ENCODE peak calls at places on chromosomes 3 and 15, in seven cellular contexts. One of them, this sample, is unnamed.

GRCh38 chr15:100879461-100880138 is at the start of gene ALDH1A3:
- DNase-seq in progenitor cell of endocrine pancreas: no peak
- DNase-seq in foreskin fibroblast: peak
- DNase-seq in LHCN-M2: no peak
- DNase-seq in T-helper 9 cell: no peak
- DNase-seq in GOT3: no peak
- DNase-seq in NCI-H1105 treated with DMSO at 0.1 percent for 48 hours: no peak
- DNase-seq in this sample: peak

GRCh38 chr15:95994418-95994817 is 336.1 kb upstream of the NR2F2 start:
- DNase-seq in progenitor cell of endocrine pancreas: no peak
- DNase-seq in foreskin fibroblast: peak
- DNase-seq in LHCN-M2: peak
- DNase-seq in T-helper 9 cell: no peak
- DNase-seq in GOT3: no peak
- DNase-seq in NCI-H1105 treated with DMSO at 0.1 percent for 48 hours: no peak
- DNase-seq in this sample: peak

GRCh38 chr3:152175576-152175883 is 93.2 kb upstream of the MBNL1 start:
- DNase-seq in progenitor cell of endocrine pancreas: no peak
- DNase-seq in foreskin fibroblast: peak
- DNase-seq in LHCN-M2: peak
- DNase-seq in T-helper 9 cell: no peak
- DNase-seq in GOT3: no peak
- DNase-seq in NCI-H1105 treated with DMSO at 0.1 percent for 48 hours: no peak
- DNase-seq in this sample: peak

GRCh38 chr3:10883478-10884234 is 67.6 kb downstream of the SLC6A11 start:
- DNase-seq in progenitor cell of endocrine pancreas: no peak
- DNase-seq in foreskin fibroblast: no peak
- DNase-seq in LHCN-M2: no peak
- DNase-seq in T-helper 9 cell: no peak
- DNase-seq in GOT3: no peak
- DNase-seq in NCI-H1105 treated with DMSO at 0.1 percent for 48 hours: no peak
- DNase-seq in this sample: no peak

GRCh38 chr3:129605593-129606521 is 619 bp downstream of the PLXND1 start:
- DNase-seq in progenitor cell of endocrine pancreas: no peak
- DNase-seq in foreskin fibroblast: peak
- DNase-seq in LHCN-M2: no peak
- DNase-seq in T-helper 9 cell: peak
- DNase-seq in GOT3: no peak
- DNase-seq in NCI-H1105 treated with DMSO at 0.1 percent for 48 hours: peak
- DNase-seq in this sample: no peak

GRCh38 chr3:84108442-84108971 is 850.3 kb upstream of the CADM2 start:
- DNase-seq in progenitor cell of endocrine pancreas: no peak
- DNase-seq in foreskin fibroblast: peak
- DNase-seq in LHCN-M2: no peak
- DNase-seq in T-helper 9 cell: no peak
- DNase-seq in GOT3: no peak
- DNase-seq in NCI-H1105 treated with DMSO at 0.1 percent for 48 hours: no peak
- DNase-seq in this sample: peak

GRCh38 chr3:115588201-115588600 is 35.1 kb upstream of the GAP43 start:
- DNase-seq in progenitor cell of endocrine pancreas: no peak
- DNase-seq in foreskin fibroblast: no peak
- DNase-seq in LHCN-M2: no peak
- DNase-seq in T-helper 9 cell: no peak
- DNase-seq in GOT3: no peak
- DNase-seq in NCI-H1105 treated with DMSO at 0.1 percent for 48 hours: no peak
- DNase-seq in this sample: no peak

GRCh38 chr15:76200083-76200465 is 111.2 kb downstream of the ETFA start:
- DNase-seq in progenitor cell of endocrine pancreas: no peak
- DNase-seq in foreskin fibroblast: no peak
- DNase-seq in LHCN-M2: no peak
- DNase-seq in T-helper 9 cell: no peak
- DNase-seq in GOT3: no peak
- DNase-seq in NCI-H1105 treated with DMSO at 0.1 percent for 48 hours: no peak
- DNase-seq in this sample: no peak

GRCh38 chr3:54122046-54122801 is at the start of gene CACNA2D3:
- DNase-seq in progenitor cell of endocrine pancreas: peak
- DNase-seq in foreskin fibroblast: peak
- DNase-seq in LHCN-M2: no peak
- DNase-seq in T-helper 9 cell: no peak
- DNase-seq in GOT3: no peak
- DNase-seq in NCI-H1105 treated with DMSO at 0.1 percent for 48 hours: peak
- DNase-seq in this sample: no peak

GRCh38 chr15:99749386-99749785 is 16.1 kb upstream of the LYSMD4 start:
- DNase-seq in progenitor cell of endocrine pancreas: no peak
- DNase-seq in foreskin fibroblast: no peak
- DNase-seq in LHCN-M2: no peak
- DNase-seq in T-helper 9 cell: no peak
- DNase-seq in GOT3: no peak
- DNase-seq in NCI-H1105 treated with DMSO at 0.1 percent for 48 hours: no peak
- DNase-seq in this sample: no peak

GRCh38 chr3:136835817-136836510 is 17.0 kb downstream of the SLC35G2 start:
- DNase-seq in progenitor cell of endocrine pancreas: no peak
- DNase-seq in foreskin fibroblast: peak
- DNase-seq in LHCN-M2: no peak
- DNase-seq in T-helper 9 cell: no peak
- DNase-seq in GOT3: no peak
- DNase-seq in NCI-H1105 treated with DMSO at 0.1 percent for 48 hours: no peak
- DNase-seq in this sample: no peak

GRCh38 chr3:12658593-12659058 is 5.3 kb downstream of the RAF1 start:
- DNase-seq in progenitor cell of endocrine pancreas: no peak
- DNase-seq in foreskin fibroblast: peak
- DNase-seq in LHCN-M2: peak
- DNase-seq in T-helper 9 cell: no peak
- DNase-seq in GOT3: no peak
- DNase-seq in NCI-H1105 treated with DMSO at 0.1 percent for 48 hours: no peak
- DNase-seq in this sample: peak

GRCh38 chr3:50381315-50381714 is 22.0 kb upstream of the TMEM115 start:
- DNase-seq in progenitor cell of endocrine pancreas: no peak
- DNase-seq in foreskin fibroblast: no peak
- DNase-seq in LHCN-M2: no peak
- DNase-seq in T-helper 9 cell: no peak
- DNase-seq in GOT3: no peak
- DNase-seq in NCI-H1105 treated with DMSO at 0.1 percent for 48 hours: peak
- DNase-seq in this sample: no peak

GRCh38 chr3:178826437-178827010 is 245.1 kb downstream of the ZMAT3 start:
- DNase-seq in progenitor cell of endocrine pancreas: no peak
- DNase-seq in foreskin fibroblast: no peak
- DNase-seq in LHCN-M2: no peak
- DNase-seq in T-helper 9 cell: no peak
- DNase-seq in GOT3: no peak
- DNase-seq in NCI-H1105 treated with DMSO at 0.1 percent for 48 hours: no peak
- DNase-seq in this sample: no peak

GRCh38 chr15:67832031-67832551 is 6.8 kb downstream of the SKOR1 start:
- DNase-seq in progenitor cell of endocrine pancreas: no peak
- DNase-seq in foreskin fibroblast: peak
- DNase-seq in LHCN-M2: peak
- DNase-seq in T-helper 9 cell: no peak
- DNase-seq in GOT3: no peak
- DNase-seq in NCI-H1105 treated with DMSO at 0.1 percent for 48 hours: peak
- DNase-seq in this sample: peak

GRCh38 chr15:41894791-41895463 is 1.1 kb upstream of the SPTBN5 start:
- DNase-seq in progenitor cell of endocrine pancreas: no peak
- DNase-seq in foreskin fibroblast: peak
- DNase-seq in LHCN-M2: peak
- DNase-seq in T-helper 9 cell: peak
- DNase-seq in GOT3: no peak
- DNase-seq in NCI-H1105 treated with DMSO at 0.1 percent for 48 hours: peak
- DNase-seq in this sample: peak

GRCh38 chr3:107992976-107993684 is 97.7 kb downstream of the CD47 start:
- DNase-seq in progenitor cell of endocrine pancreas: no peak
- DNase-seq in foreskin fibroblast: peak
- DNase-seq in LHCN-M2: peak
- DNase-seq in T-helper 9 cell: no peak
- DNase-seq in GOT3: no peak
- DNase-seq in NCI-H1105 treated with DMSO at 0.1 percent for 48 hours: no peak
- DNase-seq in this sample: peak

GRCh38 chr15:79495716-79496115 is 63.6 kb downstream of the MINAR1 start:
- DNase-seq in progenitor cell of endocrine pancreas: no peak
- DNase-seq in foreskin fibroblast: no peak
- DNase-seq in LHCN-M2: no peak
- DNase-seq in T-helper 9 cell: no peak
- DNase-seq in GOT3: no peak
- DNase-seq in NCI-H1105 treated with DMSO at 0.1 percent for 48 hours: no peak
- DNase-seq in this sample: no peak

GRCh38 chr15:101504866-101505609 is 15.5 kb upstream of the PCSK6 start:
- DNase-seq in progenitor cell of endocrine pancreas: no peak
- DNase-seq in foreskin fibroblast: no peak
- DNase-seq in LHCN-M2: peak
- DNase-seq in T-helper 9 cell: no peak
- DNase-seq in GOT3: no peak
- DNase-seq in NCI-H1105 treated with DMSO at 0.1 percent for 48 hours: no peak
- DNase-seq in this sample: no peak

GRCh38 chr3:195662-196061 is 901 bp upstream of the CHL1 start:
- DNase-seq in progenitor cell of endocrine pancreas: no peak
- DNase-seq in foreskin fibroblast: no peak
- DNase-seq in LHCN-M2: no peak
- DNase-seq in T-helper 9 cell: no peak
- DNase-seq in GOT3: no peak
- DNase-seq in NCI-H1105 treated with DMSO at 0.1 percent for 48 hours: no peak
- DNase-seq in this sample: no peak

GRCh38 chr3:160941885-160942494 is 163.2 kb downstream of the B3GALNT1 start:
- DNase-seq in progenitor cell of endocrine pancreas: peak
- DNase-seq in foreskin fibroblast: peak
- DNase-seq in LHCN-M2: peak
- DNase-seq in T-helper 9 cell: peak
- DNase-seq in GOT3: no peak
- DNase-seq in NCI-H1105 treated with DMSO at 0.1 percent for 48 hours: no peak
- DNase-seq in this sample: peak

GRCh38 chr3:128849776-128850542 is 29.5 kb upstream of the ACAD9 start:
- DNase-seq in progenitor cell of endocrine pancreas: no peak
- DNase-seq in foreskin fibroblast: peak
- DNase-seq in LHCN-M2: no peak
- DNase-seq in T-helper 9 cell: no peak
- DNase-seq in GOT3: no peak
- DNase-seq in NCI-H1105 treated with DMSO at 0.1 percent for 48 hours: no peak
- DNase-seq in this sample: peak

GRCh38 chr3:133996251-133996661 is 33.5 kb downstream of the SLCO2A1 start:
- DNase-seq in progenitor cell of endocrine pancreas: no peak
- DNase-seq in foreskin fibroblast: no peak
- DNase-seq in LHCN-M2: no peak
- DNase-seq in T-helper 9 cell: no peak
- DNase-seq in GOT3: no peak
- DNase-seq in NCI-H1105 treated with DMSO at 0.1 percent for 48 hours: no peak
- DNase-seq in this sample: no peak

GRCh38 chr3:182738583-182739514 is 54.5 kb upstream of the ATP11B start:
- DNase-seq in progenitor cell of endocrine pancreas: no peak
- DNase-seq in foreskin fibroblast: no peak
- DNase-seq in LHCN-M2: no peak
- DNase-seq in T-helper 9 cell: no peak
- DNase-seq in GOT3: no peak
- DNase-seq in NCI-H1105 treated with DMSO at 0.1 percent for 48 hours: no peak
- DNase-seq in this sample: no peak

GRCh38 chr3:12708584-12709192 is 44.8 kb upstream of the RAF1 start:
- DNase-seq in progenitor cell of endocrine pancreas: no peak
- DNase-seq in foreskin fibroblast: peak
- DNase-seq in LHCN-M2: peak
- DNase-seq in T-helper 9 cell: no peak
- DNase-seq in GOT3: peak
- DNase-seq in NCI-H1105 treated with DMSO at 0.1 percent for 48 hours: no peak
- DNase-seq in this sample: peak

GRCh38 chr15:84658080-84658787 is at the start of gene NMB:
- DNase-seq in progenitor cell of endocrine pancreas: peak
- DNase-seq in foreskin fibroblast: peak
- DNase-seq in LHCN-M2: peak
- DNase-seq in T-helper 9 cell: peak
- DNase-seq in GOT3: peak
- DNase-seq in NCI-H1105 treated with DMSO at 0.1 percent for 48 hours: peak
- DNase-seq in this sample: peak

GRCh38 chr3:79167651-79168416 is 600.0 kb downstream of the ROBO1 start:
- DNase-seq in progenitor cell of endocrine pancreas: no peak
- DNase-seq in foreskin fibroblast: peak
- DNase-seq in LHCN-M2: peak
- DNase-seq in T-helper 9 cell: no peak
- DNase-seq in GOT3: peak
- DNase-seq in NCI-H1105 treated with DMSO at 0.1 percent for 48 hours: no peak
- DNase-seq in this sample: peak

GRCh38 chr3:189132901-189133300 is 38.9 kb upstream of the TPRG1 start:
- DNase-seq in progenitor cell of endocrine pancreas: no peak
- DNase-seq in foreskin fibroblast: no peak
- DNase-seq in LHCN-M2: no peak
- DNase-seq in T-helper 9 cell: no peak
- DNase-seq in GOT3: no peak
- DNase-seq in NCI-H1105 treated with DMSO at 0.1 percent for 48 hours: no peak
- DNase-seq in this sample: no peak

GRCh38 chr3:46624533-46624932 is 12.2 kb downstream of the FAM240A start:
- DNase-seq in progenitor cell of endocrine pancreas: no peak
- DNase-seq in foreskin fibroblast: no peak
- DNase-seq in LHCN-M2: no peak
- DNase-seq in T-helper 9 cell: no peak
- DNase-seq in GOT3: no peak
- DNase-seq in NCI-H1105 treated with DMSO at 0.1 percent for 48 hours: no peak
- DNase-seq in this sample: no peak

GRCh38 chr3:126454799-126455198 is 20.9 kb downstream of the ZXDC start:
- DNase-seq in progenitor cell of endocrine pancreas: no peak
- DNase-seq in foreskin fibroblast: no peak
- DNase-seq in LHCN-M2: no peak
- DNase-seq in T-helper 9 cell: no peak
- DNase-seq in GOT3: no peak
- DNase-seq in NCI-H1105 treated with DMSO at 0.1 percent for 48 hours: no peak
- DNase-seq in this sample: no peak

GRCh38 chr3:14839236-14839635 is 20.5 kb downstream of the FGD5 start:
- DNase-seq in progenitor cell of endocrine pancreas: no peak
- DNase-seq in foreskin fibroblast: no peak
- DNase-seq in LHCN-M2: no peak
- DNase-seq in T-helper 9 cell: no peak
- DNase-seq in GOT3: no peak
- DNase-seq in NCI-H1105 treated with DMSO at 0.1 percent for 48 hours: no peak
- DNase-seq in this sample: no peak

GRCh38 chr15:94963953-94964352 is 732.6 kb downstream of the MCTP2 start:
- DNase-seq in progenitor cell of endocrine pancreas: no peak
- DNase-seq in foreskin fibroblast: no peak
- DNase-seq in LHCN-M2: no peak
- DNase-seq in T-helper 9 cell: no peak
- DNase-seq in GOT3: no peak
- DNase-seq in NCI-H1105 treated with DMSO at 0.1 percent for 48 hours: no peak
- DNase-seq in this sample: no peak

GRCh38 chr3:185460719-185461350 is 38.0 kb downstream of the TMEM41A start:
- DNase-seq in progenitor cell of endocrine pancreas: no peak
- DNase-seq in foreskin fibroblast: peak
- DNase-seq in LHCN-M2: peak
- DNase-seq in T-helper 9 cell: no peak
- DNase-seq in GOT3: no peak
- DNase-seq in NCI-H1105 treated with DMSO at 0.1 percent for 48 hours: no peak
- DNase-seq in this sample: peak

GRCh38 chr15:74226761-74227540 is 9.2 kb upstream of the CCDC33 start:
- DNase-seq in progenitor cell of endocrine pancreas: no peak
- DNase-seq in foreskin fibroblast: no peak
- DNase-seq in LHCN-M2: no peak
- DNase-seq in T-helper 9 cell: no peak
- DNase-seq in GOT3: no peak
- DNase-seq in NCI-H1105 treated with DMSO at 0.1 percent for 48 hours: no peak
- DNase-seq in this sample: no peak

GRCh38 chr15:90947577-90948357 is 6.9 kb upstream of the RCCD1 start:
- DNase-seq in progenitor cell of endocrine pancreas: no peak
- DNase-seq in foreskin fibroblast: no peak
- DNase-seq in LHCN-M2: no peak
- DNase-seq in T-helper 9 cell: no peak
- DNase-seq in GOT3: no peak
- DNase-seq in NCI-H1105 treated with DMSO at 0.1 percent for 48 hours: no peak
- DNase-seq in this sample: no peak

GRCh38 chr3:72127843-72128242 is 342.9 kb upstream of the PROK2 start:
- DNase-seq in progenitor cell of endocrine pancreas: no peak
- DNase-seq in foreskin fibroblast: peak
- DNase-seq in LHCN-M2: peak
- DNase-seq in T-helper 9 cell: no peak
- DNase-seq in GOT3: no peak
- DNase-seq in NCI-H1105 treated with DMSO at 0.1 percent for 48 hours: no peak
- DNase-seq in this sample: peak

GRCh38 chr3:58084788-58085543 is 76.7 kb downstream of the FLNB start:
- DNase-seq in progenitor cell of endocrine pancreas: no peak
- DNase-seq in foreskin fibroblast: no peak
- DNase-seq in LHCN-M2: no peak
- DNase-seq in T-helper 9 cell: no peak
- DNase-seq in GOT3: no peak
- DNase-seq in NCI-H1105 treated with DMSO at 0.1 percent for 48 hours: no peak
- DNase-seq in this sample: no peak

GRCh38 chr15:31477851-31478250 is 151.2 kb downstream of the KLF13 start:
- DNase-seq in progenitor cell of endocrine pancreas: no peak
- DNase-seq in foreskin fibroblast: no peak
- DNase-seq in LHCN-M2: no peak
- DNase-seq in T-helper 9 cell: no peak
- DNase-seq in GOT3: no peak
- DNase-seq in NCI-H1105 treated with DMSO at 0.1 percent for 48 hours: no peak
- DNase-seq in this sample: no peak